ENCODE peak calls at places on chromosomes 7 and 10, in five cellular contexts. T, I, G, E and O are unnamed samples.

GRCh38 chr7:100897111-100897608 is 1.5 kb upstream of the ACHE start:
- DNase-seq in G (no peak), T (no peak), I (no peak), E (peak; percentile 49), O (peak; percentile 71)

GRCh38 chr7:81616951-81617350 is 152.9 kb downstream of the HGF start:
- DNase-seq in T (no peak), G (peak; percentile 69), E (no peak), I (no peak), O (no peak)

GRCh38 chr10:44194435-44194834 is 190.5 kb downstream of the CXCL12 start:
- DNase-seq in G (no peak), I (no peak), T (no peak), E (no peak), O (no peak)

GRCh38 chr10:13865758-13866491 is 279.2 kb downstream of the PRPF18 start:
- DNase-seq in E (peak; percentile 68), G (peak; percentile 80), T (no peak), I (no peak), O (no peak)

GRCh38 chr10:47026301-47027107 is 115.3 kb downstream of the PTPN20 start:
- DNase-seq in I (peak; percentile 27), T (no peak), G (no peak), E (no peak), O (peak; percentile 23)

GRCh38 chr10:9596368-9596920 is 1421.2 kb upstream of the CELF2 start:
- DNase-seq in G (peak; percentile 62), T (no peak), E (no peak), I (no peak), O (no peak)

GRCh38 chr7:88132725-88133124 is 87.1 kb downstream of the SRI start:
- DNase-seq in E (no peak), I (no peak), T (no peak), G (no peak), O (no peak)

GRCh38 chr10:12235796-12236195 is 39.8 kb downstream of the CDC123 start:
- DNase-seq in I (no peak), G (peak; percentile 63), T (no peak), E (no peak), O (no peak)

GRCh38 chr7:113998934-113999333 is 80.1 kb upstream of the PPP1R3A start:
- DNase-seq in T (no peak), E (no peak), G (no peak), I (no peak), O (no peak)

GRCh38 chr10:13815766-13816165 is 229.0 kb downstream of the PRPF18 start:
- DNase-seq in G (peak; percentile 82), T (no peak), E (no peak), I (no peak), O (no peak)

GRCh38 chr7:6558837-6559236 is 7.6 kb upstream of the GRID2IP start:
- DNase-seq in E (peak; percentile 28), T (no peak), G (peak; percentile 21), I (no peak), O (no peak)

GRCh38 chr10:102069066-102069465 is 3.9 kb downstream of the HPS6 start:
- DNase-seq in E (no peak), G (no peak), T (no peak), I (no peak), O (no peak)

GRCh38 chr10:116688241-116688711 is 54.1 kb downstream of the HSPA12A start:
- DNase-seq in E (no peak), T (peak; percentile 36), G (peak; percentile 80), I (no peak), O (peak; percentile 45)

GRCh38 chr10:31645786-31646185 is 282.8 kb downstream of the ARHGAP12 start:
- DNase-seq in I (no peak), E (no peak), G (no peak), T (no peak), O (no peak)

GRCh38 chr10:117226813-117227451 is 14.0 kb upstream of the SLC18A2 start:
- DNase-seq in E (no peak), I (no peak), G (no peak), T (no peak), O (no peak)

GRCh38 chr7:143002106-143002505 is 24.8 kb downstream of the OR9A2 start:
- DNase-seq in E (peak; percentile 12), I (no peak), T (no peak), G (no peak), O (no peak)

GRCh38 chr10:42836771-42837468 is 54.3 kb downstream of the BMS1 start:
- DNase-seq in G (peak; percentile 17), E (no peak), I (no peak), T (no peak), O (no peak)

GRCh38 chr7:51430480-51431086 is 114.0 kb upstream of the COBL start:
- DNase-seq in T (no peak), G (peak; percentile 12), I (no peak), E (peak; percentile 50), O (peak; percentile 45)

GRCh38 chr10:21760332-21760731 is 226.3 kb downstream of the MLLT10 start:
- DNase-seq in G (no peak), E (no peak), I (no peak), T (no peak), O (no peak)

GRCh38 chr7:153301908-153302307 is 542.4 kb downstream of the ACTR3B start:
- DNase-seq in E (no peak), I (no peak), G (no peak), T (no peak), O (no peak)

GRCh38 chr10:132848306-132848705 is 62.4 kb upstream of the NKX6-2 start:
- DNase-seq in I (no peak), E (no peak), T (no peak), G (no peak), O (no peak)

GRCh38 chr10:12849351-12850181 is 151.9 kb downstream of the CCDC3 start:
- DNase-seq in E (no peak), G (no peak), I (no peak), T (no peak), O (no peak)

GRCh38 chr10:72574636-72575035 is 51.2 kb downstream of the MICU1 start:
- DNase-seq in E (no peak), T (no peak), I (no peak), G (no peak), O (no peak)

GRCh38 chr7:6228865-6229264 is 43.6 kb downstream of the CYTH3 start:
- DNase-seq in T (no peak), G (peak; percentile 74), E (no peak), I (no peak), O (no peak)

GRCh38 chr10:78724846-78725245 is 343.9 kb upstream of the ZMIZ1 start:
- DNase-seq in G (no peak), E (no peak), T (no peak), I (no peak), O (no peak)

GRCh38 chr7:1899201-1899600 is 229.1 kb downstream of the ELFN1 start:
- DNase-seq in G (peak; percentile 94), T (peak; percentile 53), E (no peak), I (peak; percentile 44), O (no peak)

GRCh38 chr10:133261726-133262325 is 14.8 kb downstream of the ADAM8 start:
- DNase-seq in T (peak; percentile 87), E (peak; percentile 64), G (peak; percentile 38), I (peak; percentile 90), O (peak; percentile 95)

GRCh38 chr10:71513896-71514295 is 117.2 kb downstream of the CDH23 start:
- DNase-seq in I (no peak), T (no peak), G (no peak), E (no peak), O (no peak)

GRCh38 chr10:49278497-49278902 is 20.5 kb upstream of the C10orf71 start:
- DNase-seq in E (no peak), G (no peak), I (no peak), T (no peak), O (no peak)

GRCh38 chr10:8278099-8278498 is 223.6 kb downstream of the GATA3 start:
- DNase-seq in I (no peak), G (no peak), T (no peak), E (no peak), O (no peak)

GRCh38 chr10:91345716-91346115 is 64.4 kb upstream of the HECTD2 start:
- DNase-seq in T (no peak), I (no peak), G (peak; percentile 67), E (no peak), O (no peak)
- H3K36me3 ChIP-seq in T (no peaks in the 10 kb centered on the region), I (no peaks in the 10 kb centered on the region), G (no peaks in the 10 kb centered on the region), E (no peaks in the 10 kb centered on the region), O (no peaks in the 10 kb centered on the region)

DNA sequence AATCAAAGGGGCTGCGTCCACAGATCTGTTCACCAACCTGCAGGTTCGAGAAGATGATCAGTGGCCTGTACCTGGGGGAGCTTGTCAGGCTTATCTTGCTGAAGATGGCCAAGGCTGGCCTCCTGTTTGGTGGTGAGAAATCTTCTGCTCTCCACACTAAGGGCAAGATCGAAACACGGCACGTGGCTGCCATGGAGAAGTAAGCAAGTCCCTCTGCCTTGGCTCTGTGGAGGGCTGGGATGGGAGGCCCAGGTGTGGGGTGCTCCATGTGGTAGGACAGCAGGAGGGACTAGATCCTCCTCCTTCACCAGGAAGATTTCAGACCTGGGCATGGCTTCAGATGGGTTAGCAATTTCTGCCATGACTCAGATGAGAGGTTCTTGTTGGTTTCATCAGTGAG is 25.9 kb downstream of the HKDC1 start:
- DNase-seq in E (no peak), G (no peak), I (no peak), T (no peak), O (no peak)
- TF ChIP-seq CTCF in E (no peak), G (no peak), I (no peak), T (no peak), O (no peak)

GRCh38 chr10:125261491-125262186 is 101.3 kb upstream of the CTBP2 start:
- DNase-seq in G (no peak), T (no peak), I (no peak), E (no peak), O (no peak)
- H3K4me1 ChIP-seq in G (no peaks in the 10 kb centered on the region), T (no peaks in the 10 kb centered on the region), I (no peaks in the 10 kb centered on the region), E (peaks cover 42% of the 10 kb centered on the region), O (no peaks in the 10 kb centered on the region)

GRCh38 chr10:38027992-38028391 is 17.5 kb downstream of the ZNF33A start:
- DNase-seq in I (no peak), G (peak; percentile 19), E (no peak), T (no peak), O (no peak)

GRCh38 chr10:38025283-38025682 is 14.8 kb downstream of the ZNF33A start:
- DNase-seq in T (no peak), I (no peak), G (no peak), E (no peak), O (no peak)
- H3K36me3 ChIP-seq in T (peaks cover 78% of the 10 kb centered on the region), I (peaks cover 19% of the 10 kb centered on the region), G (peaks cover 8% of the 10 kb centered on the region), E (peaks cover 13% of the 10 kb centered on the region), O (no peaks in the 10 kb centered on the region)

GRCh38 chr7:138000081-138000701 is 1.7 kb downstream of the CREB3L2 start:
- DNase-seq in G (peak; percentile 98), E (no peak), T (peak; percentile 51), I (peak; percentile 39), O (peak; percentile 62)
- TF ChIP-seq CTCF in G (no peak), E (no peak), T (no peak), I (no peak), O (no peak)

GRCh38 chr10:63711361-63711760 is 190.2 kb downstream of the REEP3 start:
- DNase-seq in I (no peak), G (no peak), E (no peak), T (no peak), O (no peak)
- H3K4me1 ChIP-seq in I (peaks cover 16% of the 10 kb centered on the region), G (peaks cover 17% of the 10 kb centered on the region), E (peaks cover 46% of the 10 kb centered on the region), T (no peaks in the 10 kb centered on the region), O (peaks cover 11% of the 10 kb centered on the region)